ENCODE peak calls at places on chromosome 5, in ten cellular contexts. S, W, F, R, M, K, H, B, P and U are unnamed samples.

GRCh38 chr5:43409809-43410271 is 2.4 kb downstream of the CCL28 start:
- DNase-seq in S (no peak), W (no peak), F (no peak), R (no peak), M (no peak), K (no peak), H (no peak), B (no peak), P (no peak), U (no peak)

GRCh38 chr5:173895766-173896165 is 7.6 kb downstream of the CPEB4 start:
- DNase-seq in S (no peak), W (no peak), F (no peak), R (no peak), M (no peak), K (no peak), H (no peak), B (no peak), P (no peak), U (no peak)

GRCh38 chr5:14959443-14960119 is 88.0 kb upstream of the ANKH start:
- DNase-seq in S (no peak), W (no peak), F (no peak), R (no peak), M (no peak), K (no peak), H (no peak), B (no peak), P (no peak), U (no peak)

GRCh38 chr5:133730346-133730745 is 118.0 kb upstream of the FSTL4 start:
- DNase-seq in S (no peak), W (no peak), F (no peak), R (no peak), M (no peak), K (no peak), H (no peak), B (no peak), P (no peak), U (no peak)

GRCh38 chr5:43141211-43141610 is 20.5 kb downstream of the ZNF131 start:
- DNase-seq in S (no peak), W (no peak), F (peak), R (no peak), M (no peak), K (no peak), H (no peak), B (no peak), P (no peak), U (peak)

GRCh38 chr5:107486489-107486888 is 184.2 kb downstream of the EFNA5 start:
- DNase-seq in S (peak), W (peak), F (peak), R (peak), M (no peak), K (no peak), H (no peak), B (no peak), P (no peak), U (no peak)

GRCh38 chr5:139711067-139711851 is 63.1 kb downstream of the CXXC5 start:
- DNase-seq in S (peak), W (peak), F (peak), R (peak), M (no peak), K (no peak), H (peak), B (peak), P (peak), U (peak)

GRCh38 chr5:17113174-17113941 is 104.1 kb upstream of the BASP1 start:
- DNase-seq in S (no peak), W (no peak), F (peak), R (no peak), M (no peak), K (no peak), H (no peak), B (no peak), P (no peak), U (peak)

GRCh38 chr5:162786234-162786633 is 651.2 kb upstream of the CCNG1 start:
- DNase-seq in S (no peak), W (no peak), F (no peak), R (no peak), M (no peak), K (no peak), H (no peak), B (no peak), P (no peak), U (no peak)

GRCh38 chr5:72194846-72195245 is 87.6 kb downstream of the MAP1B start:
- DNase-seq in S (no peak), W (no peak), F (no peak), R (peak), M (no peak), K (no peak), H (no peak), B (no peak), P (no peak), U (no peak)

GRCh38 chr5:181056431-181056830 is 16.4 kb downstream of the BTNL9 start:
- DNase-seq in S (no peak), W (no peak), F (no peak), R (no peak), M (no peak), K (no peak), H (no peak), B (no peak), P (no peak), U (no peak)

GRCh38 chr5:142939884-142940283 is 169.7 kb downstream of the ARHGAP26 start:
- DNase-seq in S (no peak), W (no peak), F (no peak), R (no peak), M (no peak), K (no peak), H (no peak), B (no peak), P (no peak), U (no peak)

GRCh38 chr5:38789134-38789533 is 56.7 kb upstream of the OSMR start:
- DNase-seq in S (no peak), W (no peak), F (no peak), R (no peak), M (no peak), K (no peak), H (no peak), B (no peak), P (no peak), U (no peak)

GRCh38 chr5:178206166-178207101 is 2.1 kb downstream of the HNRNPAB start:
- DNase-seq in S (peak), W (no peak), F (no peak), R (no peak), M (no peak), K (no peak), H (no peak), B (peak), P (no peak), U (peak)

GRCh38 chr5:66963559-66963971 is 233.0 kb downstream of the CD180 start:
- DNase-seq in S (no peak), W (no peak), F (peak), R (no peak), M (no peak), K (no peak), H (no peak), B (no peak), P (no peak), U (no peak)

GRCh38 chr5:78621269-78621871 is 27.2 kb downstream of the LHFPL2 start:
- DNase-seq in S (no peak), W (no peak), F (no peak), R (no peak), M (no peak), K (no peak), H (no peak), B (peak), P (no peak), U (no peak)

GRCh38 chr5:111848374-111848914 is 91.5 kb upstream of the NREP start:
- DNase-seq in S (no peak), W (no peak), F (no peak), R (no peak), M (no peak), K (no peak), H (no peak), B (no peak), P (no peak), U (no peak)

GRCh38 chr5:59193616-59194319 is 610.9 kb downstream of the RAB3C start:
- DNase-seq in S (no peak), W (no peak), F (peak), R (no peak), M (peak), K (no peak), H (no peak), B (no peak), P (peak), U (peak)

GRCh38 chr5:109855056-109855455 is 165.3 kb downstream of the MAN2A1 start:
- DNase-seq in S (no peak), W (no peak), F (no peak), R (no peak), M (no peak), K (no peak), H (no peak), B (no peak), P (no peak), U (no peak)

GRCh38 chr5:32523625-32524024 is 61.7 kb upstream of the SUB1 start:
- DNase-seq in S (no peak), W (no peak), F (peak), R (no peak), M (no peak), K (no peak), H (no peak), B (no peak), P (no peak), U (peak)

GRCh38 chr5:145979270-145980223 is 43.2 kb downstream of the SH3RF2 start:
- DNase-seq in S (no peak), W (no peak), F (no peak), R (no peak), M (no peak), K (no peak), H (no peak), B (no peak), P (no peak), U (no peak)

GRCh38 chr5:147892696-147893296 is 13.5 kb downstream of the C5orf46 start:
- DNase-seq in S (no peak), W (no peak), F (no peak), R (no peak), M (no peak), K (no peak), H (no peak), B (no peak), P (no peak), U (peak)

GRCh38 chr5:168592014-168592368 is 12.8 kb upstream of the PANK3 start:
- DNase-seq in S (no peak), W (no peak), F (peak), R (no peak), M (no peak), K (no peak), H (no peak), B (no peak), P (no peak), U (no peak)

GRCh38 chr5:73513996-73514395 is 15.8 kb downstream of the BTF3 start:
- DNase-seq in S (no peak), W (no peak), F (no peak), R (no peak), M (no peak), K (no peak), H (no peak), B (no peak), P (no peak), U (no peak)

GRCh38 chr5:150422758-150423157 is 10.0 kb upstream of the CD74 start:
- DNase-seq in S (no peak), W (no peak), F (no peak), R (no peak), M (no peak), K (no peak), H (no peak), B (no peak), P (no peak), U (no peak)

GRCh38 chr5:61301820-61302563 is 30.1 kb upstream of the ZSWIM6 start:
- DNase-seq in S (no peak), W (no peak), F (peak), R (no peak), M (peak), K (no peak), H (no peak), B (no peak), P (peak), U (peak)

GRCh38 chr5:157198277-157199058 is 17.8 kb downstream of the ITK start:
- DNase-seq in S (peak), W (peak), F (no peak), R (no peak), M (no peak), K (no peak), H (no peak), B (peak), P (no peak), U (no peak)

GRCh38 chr5:148412124-148412523 is 28.4 kb downstream of the FBXO38 start:
- DNase-seq in S (no peak), W (no peak), F (no peak), R (no peak), M (no peak), K (no peak), H (no peak), B (no peak), P (no peak), U (no peak)

GRCh38 chr5:149646564-149646963 is 65.3 kb downstream of the ARHGEF37 start:
- DNase-seq in S (peak), W (no peak), F (no peak), R (peak), M (no peak), K (no peak), H (peak), B (no peak), P (no peak), U (no peak)

GRCh38 chr5:67211926-67212325 is 15.3 kb upstream of the CD180 start:
- DNase-seq in S (no peak), W (no peak), F (peak), R (no peak), M (no peak), K (no peak), H (no peak), B (no peak), P (peak), U (no peak)

GRCh38 chr5:132391870-132392269 is 22.4 kb downstream of the SLC22A5 start:
- DNase-seq in S (no peak), W (no peak), F (no peak), R (no peak), M (no peak), K (no peak), H (no peak), B (no peak), P (no peak), U (no peak)

GRCh38 chr5:67095346-67095871 is 101.2 kb downstream of the CD180 start:
- DNase-seq in S (no peak), W (no peak), F (peak), R (no peak), M (no peak), K (no peak), H (peak), B (no peak), P (no peak), U (peak)

GRCh38 chr5:173868096-173868879 is 19.9 kb upstream of the CPEB4 start:
- DNase-seq in S (no peak), W (no peak), F (peak), R (no peak), M (no peak), K (no peak), H (no peak), B (no peak), P (peak), U (no peak)